ENCODE peak calls at places on chromosomes 1 and 21, in four cellular contexts. I is IMR-90, W is HEK293T, O is HepG2. N is an unnamed sample.

GRCh38 chr1:221712198-221712684 is 29.6 kb downstream of the DUSP10 start:
- DNase-seq in I (peak; percentile 99), W (no peak), O (no peak), N (peak; percentile 23)

GRCh38 chr1:166692354-166692753 is 146.9 kb upstream of the POGK start:
- DNase-seq in I (no peak), W (no peak), O (no peak), N (peak; percentile 14)

GRCh38 chr1:65059930-65060538 is 88.0 kb upstream of the AK4 start:
- DNase-seq in I (peak; percentile 61), W (peak; percentile 56), O (peak; percentile 17), N (peak; percentile 31)

GRCh38 chr1:10625554-10625953 is 150.8 kb downstream of the PEX14 start:
- DNase-seq in I (no peak), W (no peak), O (no peak), N (no peak)

GRCh38 chr1:154749078-154749760 is 120.9 kb downstream of the KCNN3 start:
- DNase-seq in I (peak; percentile 23), W (peak; percentile 42), O (no peak), N (peak; percentile 25)

GRCh38 chr1:110106013-110106941 is 6.0 kb upstream of the UBL4B start:
- DNase-seq in I (peak; percentile 69), W (peak; percentile 94), O (peak; percentile 56), N (peak; percentile 87)

GRCh38 chr1:94456736-94457135 is 38.5 kb downstream of the ABCD3 start:
- DNase-seq in I (peak; percentile 38), W (no peak), O (no peak), N (no peak)

GRCh38 chr21:37863842-37864241 is 52.4 kb downstream of the KCNJ6 start:
- DNase-seq in I (peak; percentile 94), W (no peak), O (no peak), N (peak; percentile 11)

GRCh38 chr1:23692308-23692871 is 784 bp downstream of the RPL11 start:
- DNase-seq in I (no peak), W (no peak), O (no peak), N (no peak)

GRCh38 chr1:70146488-70146887 is 58.9 kb downstream of the LRRC40 start:
- DNase-seq in I (peak; percentile 78), W (no peak), O (peak; percentile 31), N (no peak)

GRCh38 chr1:154348429-154349076 is 23.2 kb downstream of the ATP8B2 start:
- DNase-seq in I (no peak), W (no peak), O (no peak), N (peak; percentile 84)

DNA sequence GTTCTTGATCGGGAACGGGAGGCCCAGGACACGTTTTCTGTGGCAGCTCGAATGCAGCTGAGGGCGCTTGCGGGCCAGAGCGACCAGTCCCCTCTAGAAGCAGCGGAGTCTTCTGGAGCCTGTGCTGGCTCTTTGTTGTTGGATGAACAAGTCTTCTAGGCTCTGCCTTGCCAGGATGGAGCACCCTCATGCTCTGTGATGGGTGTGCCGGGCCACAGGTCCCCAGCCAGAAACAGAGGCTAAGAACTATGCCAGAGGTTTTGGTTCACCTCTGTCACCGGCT is 94.4 kb upstream of the ARHGEF16 start:
- DNase-seq in I (no peak), W (no peak), O (no peak), N (no peak)
- TF ChIP-seq BHLHE40 in I (no peak), W (no peak), O (no peak), N (no peak)

GRCh38 chr1:245098924-245099323 is 55.9 kb upstream of the KIF26B start:
- DNase-seq in I (no peak), W (no peak), O (no peak), N (no peak)

GRCh38 chr1:245095903-245096302 is 58.9 kb upstream of the KIF26B start:
- DNase-seq in I (no peak), W (no peak), O (no peak), N (no peak)

GRCh38 chr1:245094954-245095353 is 59.8 kb upstream of the KIF26B start:
- DNase-seq in I (no peak), W (no peak), O (peak; percentile 37), N (no peak)

GRCh38 chr1:245094092-245094491 is 60.7 kb upstream of the KIF26B start:
- DNase-seq in I (no peak), W (no peak), O (no peak), N (no peak)

GRCh38 chr1:245096330-245097066 is 58.3 kb upstream of the KIF26B start:
- DNase-seq in I (no peak), W (no peak), O (peak; percentile 41), N (no peak)
- TF ChIP-seq BHLHE40 in I (no peak), W (no peak), O (no peak), N (no peak)

DNA sequence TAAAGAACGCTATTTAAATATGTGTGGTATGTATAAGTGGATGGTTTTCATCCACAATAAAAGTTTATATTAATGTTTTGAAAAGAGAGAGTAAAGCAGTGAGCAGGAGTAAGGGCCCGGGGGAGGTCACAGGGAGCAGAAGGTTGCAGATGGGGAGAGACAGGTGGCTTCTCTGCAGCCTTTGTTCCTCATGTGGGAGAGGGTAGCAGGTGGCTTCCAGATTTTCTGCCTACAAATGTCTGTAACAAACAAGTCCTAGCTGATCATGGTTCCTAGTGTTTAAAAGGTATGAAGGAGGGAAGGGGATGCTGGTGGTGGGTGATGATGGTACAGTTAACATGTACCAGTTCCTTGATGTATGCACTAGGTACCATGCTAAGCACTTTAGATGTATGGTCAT is 18.8 kb downstream of the QSOX1 start:
- DNase-seq in I (no peak), W (no peak), O (no peak), N (no peak)
- TF ChIP-seq BHLHE40 in I (no peak), W (no peak), O (no peak), N (no peak)

GRCh38 chr1:46019348-46019747 is 113.1 kb downstream of the PIK3R3 start:
- DNase-seq in I (no peak), W (no peak), O (no peak), N (no peak)
- TF ChIP-seq BHLHE40 in I (no peak), W (no peak), O (no peak), N (no peak)

GRCh38 chr1:46684670-46685069 is 13.0 kb downstream of the TEX38 start:
- DNase-seq in I (no peak), W (no peak), O (no peak), N (no peak)

GRCh38 chr1:46689326-46689725 is 17.7 kb downstream of the TEX38 start:
- DNase-seq in I (no peak), W (no peak), O (no peak), N (no peak)

GRCh38 chr1:46686255-46686654 is 14.6 kb downstream of the TEX38 start:
- DNase-seq in I (no peak), W (no peak), O (no peak), N (no peak)

GRCh38 chr1:46687910-46688509 is 16.4 kb downstream of the TEX38 start:
- DNase-seq in I (no peak), W (no peak), O (no peak), N (no peak)

GRCh38 chr1:46687095-46687659 is 15.5 kb downstream of the TEX38 start:
- DNase-seq in I (peak; percentile 40), W (no peak), O (no peak), N (no peak)
- TF ChIP-seq BHLHE40 in I (no peak), W (no peak), O (no peak), N (no peak)